ENCODE peak calls at places on chromosomes 1 and 21, in seven cellular contexts. One of them, this sample, is unnamed.

GRCh38 chr1:203197625-203198024 is 11.1 kb upstream of the CHI3L1 start:
- DNase-seq in H9: no peak
- DNase-seq in trophoblast cell: no peak
- DNase-seq in neuronal stem cell: no peak
- DNase-seq in mesenchymal stem cell: peak
- DNase-seq in H1: no peak
- DNase-seq in IMR-90: peak
- DNase-seq in this sample: peak

GRCh38 chr1:59738591-59739015 is 76.1 kb upstream of the HOOK1 start:
- DNase-seq in H9: no peak
- DNase-seq in trophoblast cell: no peak
- DNase-seq in neuronal stem cell: no peak
- DNase-seq in mesenchymal stem cell: peak
- DNase-seq in H1: no peak
- DNase-seq in IMR-90: peak
- DNase-seq in this sample: no peak

GRCh38 chr1:35560256-35561225 is 2.9 kb downstream of the NCDN start:
- DNase-seq in H9: no peak
- DNase-seq in trophoblast cell: no peak
- DNase-seq in neuronal stem cell: no peak
- DNase-seq in mesenchymal stem cell: no peak
- DNase-seq in H1: no peak
- DNase-seq in IMR-90: no peak
- DNase-seq in this sample: no peak

GRCh38 chr1:200923607-200924006 is 28.9 kb downstream of the INAVA start:
- DNase-seq in H9: no peak
- DNase-seq in trophoblast cell: peak
- DNase-seq in neuronal stem cell: no peak
- DNase-seq in mesenchymal stem cell: no peak
- DNase-seq in H1: no peak
- DNase-seq in IMR-90: peak
- DNase-seq in this sample: no peak

GRCh38 chr1:107460009-107460408 is 319.2 kb downstream of the NTNG1 start:
- DNase-seq in H9: no peak
- DNase-seq in trophoblast cell: no peak
- DNase-seq in neuronal stem cell: no peak
- DNase-seq in mesenchymal stem cell: no peak
- DNase-seq in H1: no peak
- DNase-seq in IMR-90: no peak
- DNase-seq in this sample: no peak

GRCh38 chr21:38277501-38278111 is 20.8 kb downstream of the KCNJ15 start:
- DNase-seq in H9: no peak
- DNase-seq in trophoblast cell: peak
- DNase-seq in neuronal stem cell: no peak
- DNase-seq in mesenchymal stem cell: peak
- DNase-seq in H1: no peak
- DNase-seq in IMR-90: peak
- DNase-seq in this sample: no peak

GRCh38 chr1:201181726-201182125 is 8.9 kb upstream of the IGFN1 start:
- DNase-seq in H9: no peak
- DNase-seq in trophoblast cell: no peak
- DNase-seq in neuronal stem cell: no peak
- DNase-seq in mesenchymal stem cell: no peak
- DNase-seq in H1: no peak
- DNase-seq in IMR-90: no peak
- DNase-seq in this sample: no peak

GRCh38 chr1:182054698-182055326 is 6.7 kb downstream of the ZNF648 start:
- DNase-seq in H9: no peak
- DNase-seq in trophoblast cell: peak
- DNase-seq in neuronal stem cell: peak
- DNase-seq in mesenchymal stem cell: no peak
- DNase-seq in H1: peak
- DNase-seq in IMR-90: no peak
- DNase-seq in this sample: peak

GRCh38 chr1:115189814-115190541 is 100.7 kb upstream of the TSPAN2 start:
- DNase-seq in H9: no peak
- DNase-seq in trophoblast cell: peak
- DNase-seq in neuronal stem cell: no peak
- DNase-seq in mesenchymal stem cell: peak
- DNase-seq in H1: no peak
- DNase-seq in IMR-90: peak
- DNase-seq in this sample: peak

GRCh38 chr1:110390096-110390495 is 730 bp downstream of the SLC16A4 start:
- DNase-seq in H9: no peak
- DNase-seq in trophoblast cell: peak
- DNase-seq in neuronal stem cell: no peak
- DNase-seq in mesenchymal stem cell: peak
- DNase-seq in H1: no peak
- DNase-seq in IMR-90: peak
- DNase-seq in this sample: peak

GRCh38 chr1:225766967-225767413 is 10.6 kb upstream of the SRP9 start:
- DNase-seq in H9: no peak
- DNase-seq in trophoblast cell: no peak
- DNase-seq in neuronal stem cell: no peak
- DNase-seq in mesenchymal stem cell: peak
- DNase-seq in H1: no peak
- DNase-seq in IMR-90: peak
- DNase-seq in this sample: no peak

GRCh38 chr1:212500986-212501385 is 68.3 kb downstream of the NENF start:
- DNase-seq in H9: no peak
- DNase-seq in trophoblast cell: no peak
- DNase-seq in neuronal stem cell: no peak
- DNase-seq in mesenchymal stem cell: no peak
- DNase-seq in H1: no peak
- DNase-seq in IMR-90: no peak
- DNase-seq in this sample: no peak

GRCh38 chr1:212507361-212507760 is 74.6 kb downstream of the NENF start:
- DNase-seq in H9: no peak
- DNase-seq in trophoblast cell: no peak
- DNase-seq in neuronal stem cell: no peak
- DNase-seq in mesenchymal stem cell: no peak
- DNase-seq in H1: no peak
- DNase-seq in IMR-90: no peak
- DNase-seq in this sample: no peak

GRCh38 chr1:212503714-212504113 is 71.0 kb downstream of the NENF start:
- DNase-seq in H9: no peak
- DNase-seq in trophoblast cell: no peak
- DNase-seq in neuronal stem cell: no peak
- DNase-seq in mesenchymal stem cell: no peak
- DNase-seq in H1: no peak
- DNase-seq in IMR-90: no peak
- DNase-seq in this sample: no peak

GRCh38 chr1:212506666-212507065 is 73.9 kb downstream of the NENF start:
- DNase-seq in H9: no peak
- DNase-seq in trophoblast cell: no peak
- DNase-seq in neuronal stem cell: peak
- DNase-seq in mesenchymal stem cell: no peak
- DNase-seq in H1: no peak
- DNase-seq in IMR-90: no peak
- DNase-seq in this sample: peak

DNA sequence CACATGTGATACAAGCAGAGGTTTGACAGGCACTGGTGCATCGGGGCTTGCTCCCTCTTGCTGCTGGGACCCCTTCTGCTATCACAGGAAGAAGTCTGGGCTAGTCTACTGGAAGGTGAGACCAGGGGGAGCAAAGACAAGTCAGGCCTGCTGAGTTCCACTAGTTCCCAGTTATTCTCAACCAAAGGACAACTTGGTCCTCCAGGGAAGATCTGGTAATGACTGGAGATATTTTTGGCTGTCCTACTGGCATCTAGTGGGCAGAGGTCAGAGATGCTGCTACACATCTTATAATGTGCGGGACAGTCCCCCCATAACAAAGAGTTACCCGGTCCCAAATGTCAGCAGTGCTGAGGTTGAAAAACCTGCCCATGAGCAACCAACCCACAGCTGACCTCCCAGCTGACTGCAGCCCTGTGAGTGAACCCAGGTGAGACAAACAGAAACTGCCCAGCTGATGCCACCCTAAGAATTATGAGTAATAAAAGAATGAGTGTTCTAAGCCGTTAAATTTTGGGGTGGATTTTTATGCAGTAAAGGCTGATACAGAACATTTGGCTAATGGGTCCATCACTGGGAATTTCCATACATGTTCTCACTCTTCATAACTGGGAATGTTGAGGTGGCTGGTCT is 71.6 kb downstream of the NENF start:
- DNase-seq in H9: no peak
- DNase-seq in trophoblast cell: no peak
- DNase-seq in neuronal stem cell: no peak
- DNase-seq in mesenchymal stem cell: no peak
- DNase-seq in H1: no peak
- DNase-seq in IMR-90: no peak
- DNase-seq in this sample: no peak
- H3K18ac ChIP-seq in H9: no peak
- H3K18ac ChIP-seq in trophoblast cell: no peak
- H3K18ac ChIP-seq in neuronal stem cell: no peak
- H3K18ac ChIP-seq in mesenchymal stem cell: no peak
- H3K18ac ChIP-seq in H1: no peak
- H3K18ac ChIP-seq in IMR-90: no peak
- H3K18ac ChIP-seq in this sample: no peak

GRCh38 chr1:240747907-240748306 is 136.0 kb upstream of the GREM2 start:
- DNase-seq in H9: no peak
- DNase-seq in trophoblast cell: no peak
- DNase-seq in neuronal stem cell: no peak
- DNase-seq in mesenchymal stem cell: no peak
- DNase-seq in H1: no peak
- DNase-seq in IMR-90: no peak
- DNase-seq in this sample: no peak
- H3K18ac ChIP-seq in H9: no peak
- H3K18ac ChIP-seq in trophoblast cell: no peak
- H3K18ac ChIP-seq in neuronal stem cell: no peak
- H3K18ac ChIP-seq in mesenchymal stem cell: no peak
- H3K18ac ChIP-seq in H1: no peak
- H3K18ac ChIP-seq in IMR-90: no peak
- H3K18ac ChIP-seq in this sample: no peak

GRCh38 chr1:156359973-156360372 is 9.0 kb upstream of the RHBG start:
- DNase-seq in H9: peak
- DNase-seq in trophoblast cell: peak
- DNase-seq in neuronal stem cell: no peak
- DNase-seq in mesenchymal stem cell: peak
- DNase-seq in H1: no peak
- DNase-seq in IMR-90: peak
- DNase-seq in this sample: peak

GRCh38 chr1:156360534-156360933 is 8.5 kb upstream of the RHBG start:
- DNase-seq in H9: no peak
- DNase-seq in trophoblast cell: no peak
- DNase-seq in neuronal stem cell: no peak
- DNase-seq in mesenchymal stem cell: no peak
- DNase-seq in H1: no peak
- DNase-seq in IMR-90: no peak
- DNase-seq in this sample: no peak

GRCh38 chr1:156356262-156356874 is 12.6 kb upstream of the RHBG start:
- DNase-seq in H9: no peak
- DNase-seq in trophoblast cell: no peak
- DNase-seq in neuronal stem cell: no peak
- DNase-seq in mesenchymal stem cell: no peak
- DNase-seq in H1: no peak
- DNase-seq in IMR-90: no peak
- DNase-seq in this sample: no peak

GRCh38 chr1:156356875-156357534 is 12.0 kb upstream of the RHBG start:
- DNase-seq in H9: peak
- DNase-seq in trophoblast cell: peak
- DNase-seq in neuronal stem cell: peak
- DNase-seq in mesenchymal stem cell: peak
- DNase-seq in H1: peak
- DNase-seq in IMR-90: no peak
- DNase-seq in this sample: peak

DNA sequence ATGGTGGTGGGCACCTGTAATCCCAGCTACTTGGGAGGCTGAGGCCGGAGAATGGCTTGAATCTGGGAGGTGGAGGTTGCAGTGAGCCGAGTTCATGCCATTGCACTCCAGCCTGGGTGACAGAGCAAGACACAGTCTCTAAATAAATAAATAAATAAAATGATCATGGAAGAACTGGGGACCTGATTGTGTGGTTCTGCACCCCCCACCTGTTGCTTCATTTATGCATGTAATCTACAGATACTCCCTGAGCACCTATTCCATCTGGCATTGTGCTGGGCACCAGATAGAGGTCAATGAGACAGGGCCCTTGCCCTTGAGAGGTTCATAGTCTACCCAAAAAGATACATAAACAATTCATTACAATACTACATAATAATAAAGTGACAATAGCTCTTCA is 11.0 kb upstream of the RHBG start:
- DNase-seq in H9: no peak
- DNase-seq in trophoblast cell: no peak
- DNase-seq in neuronal stem cell: no peak
- DNase-seq in mesenchymal stem cell: no peak
- DNase-seq in H1: no peak
- DNase-seq in IMR-90: no peak
- DNase-seq in this sample: no peak
- H3K18ac ChIP-seq in H9: no peak
- H3K18ac ChIP-seq in trophoblast cell: no peak
- H3K18ac ChIP-seq in neuronal stem cell: no peak
- H3K18ac ChIP-seq in mesenchymal stem cell: no peak
- H3K18ac ChIP-seq in H1: no peak
- H3K18ac ChIP-seq in IMR-90: no peak
- H3K18ac ChIP-seq in this sample: no peak

GRCh38 chr1:89699451-89699986 is 66.6 kb downstream of the LRRC8C start:
- DNase-seq in H9: no peak
- DNase-seq in trophoblast cell: no peak
- DNase-seq in neuronal stem cell: no peak
- DNase-seq in mesenchymal stem cell: no peak
- DNase-seq in H1: no peak
- DNase-seq in IMR-90: no peak
- DNase-seq in this sample: no peak

GRCh38 chr1:89703469-89703868 is 70.5 kb downstream of the LRRC8C start:
- DNase-seq in H9: no peak
- DNase-seq in trophoblast cell: no peak
- DNase-seq in neuronal stem cell: no peak
- DNase-seq in mesenchymal stem cell: no peak
- DNase-seq in H1: no peak
- DNase-seq in IMR-90: no peak
- DNase-seq in this sample: no peak

GRCh38 chr1:89704014-89704413 is 71.1 kb downstream of the LRRC8C start:
- DNase-seq in H9: no peak
- DNase-seq in trophoblast cell: no peak
- DNase-seq in neuronal stem cell: no peak
- DNase-seq in mesenchymal stem cell: no peak
- DNase-seq in H1: no peak
- DNase-seq in IMR-90: no peak
- DNase-seq in this sample: no peak

GRCh38 chr1:89702520-89703045 is 69.7 kb downstream of the LRRC8C start:
- DNase-seq in H9: no peak
- DNase-seq in trophoblast cell: no peak
- DNase-seq in neuronal stem cell: no peak
- DNase-seq in mesenchymal stem cell: no peak
- DNase-seq in H1: no peak
- DNase-seq in IMR-90: no peak
- DNase-seq in this sample: no peak

DNA sequence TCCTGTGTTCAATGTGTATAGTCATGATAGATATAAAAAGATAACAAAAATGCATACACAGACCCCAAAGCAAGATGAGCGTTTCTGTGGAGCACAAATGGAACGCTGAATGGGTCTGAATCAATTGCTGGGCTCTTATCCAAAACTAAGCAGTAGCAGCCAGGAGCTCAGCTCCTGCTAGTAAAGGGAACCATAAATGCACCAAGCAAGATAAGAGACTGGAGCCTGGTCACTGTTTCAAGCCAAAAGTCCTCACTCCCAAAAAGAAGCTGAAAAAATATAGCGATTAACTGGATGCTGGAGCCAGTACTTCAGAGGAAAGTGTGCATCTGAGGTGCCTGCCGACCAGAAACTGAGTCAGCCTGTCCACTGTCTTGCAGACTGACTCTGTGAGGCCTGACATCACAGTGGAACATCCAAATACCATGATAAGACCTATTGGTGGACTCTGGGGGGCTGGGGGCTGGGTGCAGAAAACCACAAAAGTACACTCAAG is 68.9 kb downstream of the LRRC8C start:
- DNase-seq in H9: no peak
- DNase-seq in trophoblast cell: no peak
- DNase-seq in neuronal stem cell: no peak
- DNase-seq in mesenchymal stem cell: no peak
- DNase-seq in H1: no peak
- DNase-seq in IMR-90: peak
- DNase-seq in this sample: no peak
- H3K18ac ChIP-seq in H9: no peak
- H3K18ac ChIP-seq in trophoblast cell: no peak
- H3K18ac ChIP-seq in neuronal stem cell: no peak
- H3K18ac ChIP-seq in mesenchymal stem cell: no peak
- H3K18ac ChIP-seq in H1: no peak
- H3K18ac ChIP-seq in IMR-90: no peak
- H3K18ac ChIP-seq in this sample: no peak

This sample was measured in mesendoderm.